ENCODE peak calls at places on chromosomes 7 and 10, in seven cellular contexts. B is dorsolateral prefrontal cortex; G is endothelial cell; M is putamen; H is Ammon's horn; S is psoas muscle; J is activated naive CD4-positive, alpha-beta T cell treated with anti-CD3 and anti-CD28 coated beads, Interleukin-2, amount 10 ng/mL, durations not matched to agents 7 days and 5 days. X is an unnamed sample.

GRCh38 chr10:34462993-34463392 is 352.1 kb downstream of the PARD3 start:
- DNase-seq in B (no peak), G (no peak), M (no peak), H (no peak), S (no peak), J (no peak), X (no peak)

GRCh38 chr7:78924581-78924980 is 528.9 kb downstream of the MAGI2 start:
- DNase-seq in B (no peak), G (peak), M (no peak), H (no peak), S (no peak), J (no peak), X (no peak)

GRCh38 chr10:90674927-90675326 is 182.9 kb downstream of the HTR7 start:
- DNase-seq in B (no peak), G (no peak), M (no peak), H (no peak), S (no peak), J (no peak), X (no peak)

GRCh38 chr7:30831227-30831626 is 60.0 kb downstream of the MINDY4 start:
- DNase-seq in B (no peak), G (no peak), M (no peak), H (no peak), S (no peak), J (no peak), X (no peak)

GRCh38 chr10:4127518-4128315 is 342.7 kb upstream of the KLF6 start:
- DNase-seq in B (no peak), G (no peak), M (no peak), H (peak), S (no peak), J (peak), X (no peak)

GRCh38 chr7:117834983-117835664 is 38.1 kb downstream of the CTTNBP2 start:
- DNase-seq in B (no peak), G (no peak), M (no peak), H (peak), S (no peak), J (no peak), X (no peak)

GRCh38 chr7:80665526-80665925 is 27.1 kb downstream of the CD36 start:
- DNase-seq in B (no peak), G (no peak), M (no peak), H (no peak), S (no peak), J (no peak), X (no peak)

GRCh38 chr7:98777051-98777450 is 92.8 kb downstream of the TMEM130 start:
- DNase-seq in B (no peak), G (no peak), M (no peak), H (no peak), S (no peak), J (no peak), X (no peak)

GRCh38 chr7:130490287-130490686 is 1.6 kb upstream of the MEST start:
- DNase-seq in B (no peak), G (peak), M (no peak), H (no peak), S (no peak), J (no peak), X (no peak)

GRCh38 chr7:105759670-105760548 is 116.5 kb downstream of the ATXN7L1 start:
- DNase-seq in B (peak), G (peak), M (peak), H (peak), S (no peak), J (peak), X (peak)

GRCh38 chr10:129861776-129862530 is 102.1 kb downstream of the EBF3 start:
- DNase-seq in B (no peak), G (no peak), M (no peak), H (no peak), S (peak), J (no peak), X (no peak)